ENCODE peak calls at places on chromosome X, in five cellular contexts. O is HCT116, P is head of caudate nucleus, E is NCI-H1092, X is renal cortical epithelial cell. C is an unnamed sample.

GRCh38 chrX:47514553-47515235 is 31.7 kb upstream of the ZNF41 start:
- DNase-seq in O (no peak), P (no peak), E (no peak), X (peak; percentile 53), C (no peak)

GRCh38 chrX:94058728-94059382 is 384.8 kb downstream of the FAM133A start:
- DNase-seq in O (no peak), P (peak; percentile 9), E (no peak), X (no peak), C (no peak)

GRCh38 chrX:13489451-13489850 is 80.0 kb upstream of the EGFL6 start:
- DNase-seq in O (no peak), P (no peak), E (no peak), X (peak; percentile 63), C (peak; percentile 39)

GRCh38 chrX:10043386-10043785 is 76.2 kb downstream of the CLDN34 start:
- DNase-seq in O (no peak), P (no peak), E (no peak), X (no peak), C (no peak)

GRCh38 chrX:6852869-6853268 is 294.6 kb upstream of the STS start:
- DNase-seq in O (no peak), P (no peak), E (no peak), X (no peak), C (no peak)

GRCh38 chrX:153649178-153649914 is 2.3 kb downstream of the DUSP9 start:
- DNase-seq in O (no peak), P (no peak), E (peak; percentile 50), X (no peak), C (peak; percentile 52)

GRCh38 chrX:119757979-119758681 is at the start of gene SOWAHD:
- DNase-seq in O (no peak), P (peak; percentile 12), E (no peak), X (no peak), C (no peak)

GRCh38 chrX:123424546-123424945 is 240.5 kb downstream of the GRIA3 start:
- DNase-seq in O (no peak), P (no peak), E (no peak), X (peak; percentile 77), C (no peak)

GRCh38 chrX:48573690-48574269 is 504 bp upstream of the RBM3 start:
- DNase-seq in O (no peak), P (no peak), E (no peak), X (no peak), C (peak; percentile 74)

GRCh38 chrX:72609313-72609712 is 36.7 kb upstream of the HDAC8 start:
- DNase-seq in O (no peak), P (no peak), E (no peak), X (peak; percentile 14), C (no peak)

GRCh38 chrX:43836435-43837184 is 45.6 kb downstream of the MAOB start:
- DNase-seq in O (peak; percentile 7), P (no peak), E (peak; percentile 6), X (peak; percentile 35), C (no peak)